ENCODE peak calls at places on chromosomes 5 and 9, in six cellular contexts. T is cardiac muscle cell, L is GM23338, Q is PC-9, X is fibroblast of pulmonary artery, M is PC-3. F is an unnamed sample.

GRCh38 chr5:132971483-132972435 is 8.3 kb upstream of the AFF4 start:
- DNase-seq in X (peak), L (peak), T (peak), Q (peak), M (no peak), F (no peak)

GRCh38 chr9:90300901-90301688 is 341.5 kb downstream of the DIRAS2 start:
- DNase-seq in T (peak), Q (peak), L (no peak), M (peak), X (peak), F (peak)

GRCh38 chr5:50767588-50767987 is 101.2 kb downstream of the PARP8 start:
- DNase-seq in M (no peak), L (no peak), Q (no peak), X (peak), T (peak), F (peak)

GRCh38 chr5:52870448-52870847 is 82.7 kb downstream of the ITGA1 start:
- DNase-seq in L (no peak), M (no peak), T (peak), Q (no peak), X (peak), F (no peak)

GRCh38 chr9:89359636-89360315 is 41.5 kb downstream of the SECISBP2 start:
- DNase-seq in T (no peak), L (no peak), M (no peak), Q (no peak), X (no peak), F (no peak)

GRCh38 chr9:131942076-131942720 is 137.5 kb downstream of the MED27 start:
- DNase-seq in M (no peak), L (no peak), X (no peak), T (no peak), Q (no peak), F (no peak)

GRCh38 chr9:131274674-131275331 is 1.5 kb downstream of the FAM78A start:
- DNase-seq in M (no peak), Q (no peak), X (no peak), T (no peak), L (no peak), F (no peak)

GRCh38 chr9:129138476-129139232 is 27.4 kb downstream of the PTPA start:
- DNase-seq in Q (no peak), T (peak), X (peak), L (no peak), M (peak), F (no peak)

GRCh38 chr5:127186657-127187056 is 103.9 kb upstream of the MEGF10 start:
- DNase-seq in L (no peak), T (no peak), X (no peak), M (peak), Q (no peak), F (no peak)

GRCh38 chr9:95991326-95991725 is 115.8 kb downstream of the ERCC6L2 start:
- DNase-seq in L (no peak), Q (no peak), X (peak), T (no peak), M (peak), F (no peak)

GRCh38 chr9:109239240-109239639 is 72.2 kb upstream of the FRRS1L start:
- DNase-seq in L (no peak), Q (no peak), T (no peak), X (no peak), M (no peak), F (no peak)

GRCh38 chr5:168837852-168838251 is 258.7 kb upstream of the PANK3 start:
- DNase-seq in M (no peak), L (no peak), T (no peak), Q (no peak), X (no peak), F (no peak)
- H3K4me3 ChIP-seq in M (no peak), L (no peak), T (no peak), Q (no peak), X (no peak), F (no peak)

GRCh38 chr9:120567874-120568273 is 12.1 kb downstream of the CDK5RAP2 start:
- DNase-seq in X (no peak), Q (no peak), T (no peak), M (no peak), L (no peak), F (no peak)

GRCh38 chr9:120568816-120569215 is 11.2 kb downstream of the CDK5RAP2 start:
- DNase-seq in X (no peak), M (no peak), L (no peak), T (no peak), Q (no peak), F (no peak)

GRCh38 chr9:120570296-120570695 is 9.7 kb downstream of the CDK5RAP2 start:
- DNase-seq in X (no peak), T (no peak), Q (no peak), L (no peak), M (no peak), F (no peak)

GRCh38 chr9:120571443-120572257 is 8.3 kb downstream of the CDK5RAP2 start:
- DNase-seq in M (no peak), X (peak), T (peak), L (no peak), Q (no peak), F (peak)

GRCh38 chr9:120569556-120569955 is 10.4 kb downstream of the CDK5RAP2 start:
- DNase-seq in M (no peak), X (no peak), L (no peak), Q (no peak), T (no peak), F (no peak)
- TF ChIP-seq CTCF in M (no peak), X (no peak), L (peak), Q (no peak), T (no peak), F (peak)

GRCh38 chr9:74499770-74500583 is 2.8 kb downstream of the RORB start:
- DNase-seq in M (no peak), L (peak), X (no peak), T (peak), Q (no peak), F (no peak)
- H3K4me3 ChIP-seq in M (no peak), L (peak), X (peak), T (no peak), Q (no peak), F (peak)

DNA sequence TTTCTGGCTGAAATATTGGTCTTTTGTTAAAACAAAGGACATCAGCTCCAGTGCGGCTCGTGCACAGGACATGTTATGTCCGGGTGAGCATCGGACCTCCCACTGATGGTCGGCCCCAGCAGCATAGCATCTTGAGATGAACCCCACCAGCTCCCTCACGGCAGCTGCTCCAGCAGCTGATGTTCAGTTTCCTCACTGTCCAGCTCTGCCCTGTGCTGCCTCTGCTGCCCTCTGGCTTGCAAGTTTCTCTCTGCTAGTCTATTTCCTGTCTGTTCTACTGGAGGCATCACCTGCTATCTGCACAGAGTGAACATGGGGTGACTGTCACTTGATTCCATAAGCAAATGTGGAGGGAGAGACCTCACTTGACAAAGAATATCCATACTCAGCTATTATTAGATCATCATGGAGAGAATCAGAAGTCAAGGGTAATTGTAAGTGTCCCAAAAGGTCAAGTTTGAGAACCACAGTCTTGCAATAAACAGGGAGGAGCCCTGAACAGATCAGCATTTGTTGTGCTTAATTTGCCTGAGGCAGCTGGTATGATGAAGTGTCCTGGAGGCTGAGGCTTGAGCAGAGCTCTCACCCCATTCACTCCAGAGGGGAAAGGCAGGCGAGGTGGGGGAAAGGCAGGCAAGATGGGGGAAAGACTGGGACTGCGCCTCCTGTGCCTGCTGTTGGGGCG is 702.8 kb downstream of the SEMA5A start:
- DNase-seq in M (peak), X (peak), L (no peak), Q (no peak), T (peak), F (no peak)
- TF ChIP-seq CTCF in M (peak), X (peak), L (peak), Q (peak), T (peak), F (peak)

DNA sequence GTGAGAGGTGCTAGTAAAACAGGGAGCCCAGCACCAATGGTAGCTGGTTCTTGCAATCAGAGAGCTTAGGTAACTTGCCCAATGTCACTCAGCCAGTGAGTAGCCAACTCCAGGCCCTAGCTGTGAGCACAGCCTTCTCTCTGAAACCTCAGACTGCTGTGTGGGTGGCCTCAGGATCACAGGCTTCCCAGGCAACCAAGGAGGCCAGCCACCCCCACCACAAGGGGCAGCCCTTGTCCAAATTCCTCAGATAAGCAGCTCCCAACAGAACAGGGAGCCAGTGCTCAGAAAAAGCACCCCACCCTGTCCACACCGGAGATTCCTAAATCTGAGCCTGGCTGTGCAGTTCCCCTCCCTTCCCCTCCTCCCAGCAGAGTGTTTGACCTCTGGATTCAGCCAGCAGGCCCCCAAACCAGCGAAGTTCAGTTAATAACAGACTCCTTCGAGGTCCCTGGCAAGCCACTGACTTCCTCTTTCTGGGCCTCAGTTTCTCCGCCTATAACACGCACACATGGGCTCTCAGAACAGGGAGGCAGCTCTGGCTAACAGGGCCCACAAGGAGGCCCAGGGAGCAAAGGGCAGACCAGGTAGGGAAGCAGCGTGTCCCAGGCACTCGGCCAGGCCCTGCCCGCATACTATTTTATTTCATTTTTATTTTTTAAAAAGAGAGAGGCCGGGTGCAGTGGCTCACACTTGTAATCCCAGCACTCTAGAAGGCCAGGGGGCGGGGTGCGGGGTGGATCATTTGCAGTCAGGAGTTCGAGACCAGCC is 2.7 kb downstream of the EEIG1 start:
- DNase-seq in T (peak), X (peak), M (peak), L (peak), Q (peak), F (peak)
- H3K4me3 ChIP-seq in T (peak), X (peak), M (peak), L (peak), Q (peak), F (peak)

DNA sequence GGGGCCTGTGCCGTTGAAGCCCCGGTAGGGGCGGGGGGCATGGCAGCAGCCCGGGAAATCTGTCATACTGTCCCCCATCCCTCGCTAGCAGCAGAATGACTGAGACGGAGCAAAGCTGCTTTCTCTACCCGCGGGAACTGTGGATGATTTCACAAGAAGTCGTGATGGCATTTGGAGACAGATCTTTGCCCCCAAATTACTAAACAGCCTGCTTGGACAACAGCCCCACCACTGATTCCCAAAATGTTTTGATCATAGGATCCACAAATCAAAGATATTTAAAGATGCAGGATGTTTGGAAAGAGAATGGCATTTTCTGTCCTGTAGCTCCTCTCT is 216.6 kb downstream of the PDZD2 start:
- DNase-seq in X (no peak), Q (no peak), M (no peak), L (no peak), T (no peak), F (no peak)
- TF ChIP-seq CTCF in X (no peak), Q (no peak), M (no peak), L (no peak), T (no peak), F (no peak)

GRCh38 chr5:86999951-87000350 is 267.7 kb upstream of the RASA1 start:
- DNase-seq in T (no peak), X (no peak), Q (no peak), M (peak), L (no peak), F (no peak)

GRCh38 chr5:87007737-87008136 is 259.9 kb upstream of the RASA1 start:
- DNase-seq in L (no peak), M (no peak), X (no peak), Q (no peak), T (peak), F (no peak)

GRCh38 chr5:87004101-87004500 is 263.6 kb upstream of the RASA1 start:
- DNase-seq in L (no peak), T (peak), X (peak), Q (no peak), M (peak), F (peak)

GRCh38 chr5:86997501-86997900 is 270.2 kb upstream of the RASA1 start:
- DNase-seq in M (no peak), X (no peak), L (no peak), Q (no peak), T (peak), F (no peak)

DNA sequence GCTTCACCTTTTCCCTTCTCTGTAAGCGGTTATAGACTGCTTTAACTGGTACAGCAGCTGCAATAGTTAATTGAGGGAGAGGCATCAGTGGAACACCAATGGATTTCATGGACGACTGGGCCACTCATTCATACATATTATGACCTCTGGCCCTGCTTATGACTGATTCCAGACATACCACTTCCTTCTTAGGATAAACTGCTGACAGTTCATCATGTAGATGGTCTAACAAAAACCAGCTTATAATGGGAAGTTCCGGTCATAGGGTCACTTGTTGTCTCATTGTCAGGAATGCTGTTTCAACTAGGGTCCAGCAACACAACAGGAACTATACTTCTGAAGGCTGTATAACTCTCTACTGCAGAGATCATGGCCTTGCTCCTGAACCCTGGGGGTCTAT is 265.2 kb upstream of the RASA1 start:
- DNase-seq in X (no peak), L (no peak), T (peak), M (no peak), Q (no peak), F (no peak)
- H3K4me3 ChIP-seq in X (no peak), L (no peak), T (no peak), M (no peak), Q (no peak), F (no peak)

DNA sequence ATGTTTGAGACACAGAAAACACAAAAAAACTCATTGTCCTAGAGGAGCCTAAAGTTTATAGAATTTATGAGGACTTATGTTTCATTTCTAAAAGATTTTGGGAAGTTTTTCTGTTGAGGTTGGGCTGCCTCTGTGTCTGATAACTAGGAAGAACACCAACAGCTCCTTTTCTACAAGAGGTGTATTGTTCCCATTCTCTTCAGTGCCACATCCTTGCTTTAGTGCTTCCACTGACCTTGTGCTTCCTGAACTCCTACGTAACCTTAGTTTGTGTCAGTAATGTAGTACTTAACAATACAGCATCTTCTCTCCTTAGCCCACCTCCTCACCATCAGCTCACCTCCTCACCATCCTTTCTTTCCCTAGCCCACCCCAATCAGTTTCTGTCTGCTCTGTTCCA is 117.3 kb upstream of the TNC start:
- DNase-seq in M (no peak), Q (no peak), T (no peak), L (no peak), X (no peak), F (no peak)
- TF ChIP-seq CTCF in M (no peak), Q (no peak), T (no peak), L (no peak), X (no peak), F (no peak)

GRCh38 chr5:177508837-177509236 is 789 bp downstream of the DOK3 start:
- DNase-seq in M (no peak), X (no peak), T (no peak), L (no peak), Q (no peak), F (no peak)

GRCh38 chr5:177510567-177511053 is 984 bp upstream of the DOK3 start:
- DNase-seq in Q (no peak), M (no peak), L (no peak), X (no peak), T (no peak), F (no peak)

GRCh38 chr5:177511181-177511580 is 1.6 kb upstream of the DOK3 start:
- DNase-seq in Q (no peak), L (no peak), X (no peak), T (no peak), M (no peak), F (no peak)

GRCh38 chr5:177509361-177509951 is at the start of gene DOK3:
- DNase-seq in M (no peak), T (no peak), X (no peak), Q (no peak), L (peak), F (no peak)

DNA sequence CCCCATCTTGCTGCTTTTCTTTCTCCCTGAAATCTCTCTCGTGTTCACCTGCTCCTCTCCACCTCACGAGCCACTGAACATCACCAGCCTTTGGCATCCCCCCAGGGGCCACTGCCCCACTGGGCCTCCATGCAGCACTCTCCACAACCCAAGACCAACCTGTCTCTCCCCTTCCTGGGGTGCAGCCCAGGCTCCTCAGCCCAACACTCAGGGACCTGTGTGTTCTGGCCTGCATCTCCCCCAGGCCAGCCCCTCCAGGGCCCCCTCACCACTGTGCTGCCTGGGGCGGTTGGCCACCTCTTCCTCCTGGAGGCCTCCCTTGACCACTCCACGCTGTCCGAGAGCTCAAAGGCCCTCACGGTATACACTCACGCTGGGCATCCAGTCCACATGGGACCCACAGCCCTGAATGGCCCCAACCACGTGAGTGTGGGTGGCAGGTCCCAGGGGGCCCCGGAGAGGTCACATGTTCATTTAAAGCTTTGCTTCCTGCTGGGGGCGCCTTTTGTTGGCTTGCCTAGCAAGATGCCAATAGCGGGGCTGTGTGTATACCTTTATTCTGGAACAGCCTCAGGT is 453 bp upstream of the DOK3 start:
- DNase-seq in L (no peak), T (no peak), Q (no peak), X (no peak), M (no peak), F (no peak)
- H3K4me3 ChIP-seq in L (no peak), T (no peak), Q (no peak), X (no peak), M (no peak), F (no peak)

GRCh38 chr5:36417668-36418067 is 116.0 kb upstream of the RANBP3L start:
- DNase-seq in X (no peak), M (peak), T (no peak), L (peak), Q (no peak), F (no peak)

GRCh38 chr5:36416605-36417004 is 114.9 kb upstream of the RANBP3L start:
- DNase-seq in M (no peak), L (no peak), Q (no peak), X (no peak), T (no peak), F (no peak)

GRCh38 chr5:36417221-36417620 is 115.5 kb upstream of the RANBP3L start:
- DNase-seq in X (peak), M (peak), T (no peak), Q (no peak), L (no peak), F (no peak)

GRCh38 chr5:36418172-36418979 is 116.7 kb upstream of the RANBP3L start:
- DNase-seq in X (no peak), T (peak), M (peak), Q (no peak), L (no peak), F (no peak)

GRCh38 chr5:36414869-36415282 is 113.2 kb upstream of the RANBP3L start:
- DNase-seq in T (peak), L (peak), M (peak), Q (no peak), X (peak), F (peak)
- TF ChIP-seq CTCF in T (peak), L (peak), M (peak), Q (peak), X (peak), F (peak)

F was measured in astrocyte of the cerebellum.